ENCODE peak calls at places on chromosome 20, in four cellular contexts. B is foreskin fibroblast, L is breast epithelium, U is GM12864. X is an unnamed sample.

GRCh38 chr20:57928181-57928967 is 218.6 kb upstream of the PMEPA1 start:
- DNase-seq in L (no peak), B (peak), U (no peak), X (no peak)

GRCh38 chr20:373171-373890 is 7.2 kb upstream of the TRIB3 start:
- DNase-seq in B (peak), L (no peak), U (no peak), X (no peak)

GRCh38 chr20:2314759-2315439 is 19.1 kb downstream of the TGM3 start:
- DNase-seq in U (no peak), L (no peak), B (peak), X (no peak)

GRCh38 chr20:2237059-2237458 is 58.7 kb upstream of the TGM3 start:
- DNase-seq in B (peak), U (no peak), L (peak), X (no peak)

GRCh38 chr20:24684421-24684871 is 215.0 kb downstream of the SYNDIG1 start:
- DNase-seq in U (no peak), L (no peak), B (no peak), X (no peak)

GRCh38 chr20:31440012-31440659 is at the start of gene DEFB123:
- DNase-seq in L (no peak), U (no peak), B (no peak), X (no peak)

GRCh38 chr20:1671891-1672669 is 14.5 kb upstream of the SIRPG start:
- DNase-seq in U (no peak), B (no peak), L (no peak), X (peak)

GRCh38 chr20:16554766-16555543 is 18.3 kb downstream of the KIF16B start:
- DNase-seq in B (peak), U (no peak), L (no peak), X (no peak)

GRCh38 chr20:20317195-20318113 is 50.5 kb upstream of the INSM1 start:
- DNase-seq in B (no peak), L (no peak), U (peak), X (no peak)

GRCh38 chr20:39129523-39129922 is 167.4 kb downstream of the DHX35 start:
- DNase-seq in L (no peak), B (no peak), U (no peak), X (no peak)

DNA sequence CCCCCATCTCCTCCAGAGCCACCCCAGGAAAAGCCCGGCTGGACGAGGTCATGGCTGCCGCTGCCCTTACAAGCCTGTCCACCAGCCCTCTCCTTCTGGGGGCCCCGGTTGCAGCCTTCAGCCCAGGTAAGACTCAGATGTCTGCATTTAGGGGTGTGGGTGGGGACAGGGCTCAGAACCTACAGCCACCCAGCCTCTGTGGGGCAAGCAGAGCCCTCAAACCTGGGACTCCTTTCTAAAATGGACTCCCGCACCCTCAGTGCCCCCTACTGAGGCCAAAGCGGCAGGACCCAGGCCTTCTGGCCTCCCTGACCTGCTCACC is 1.7 kb downstream of the SLC2A4RG start:
- DNase-seq in L (no peak), U (no peak), B (no peak), X (no peak)
- TF ChIP-seq CTCF in L (no peak), U (no peak), B (no peak), X (no peak)

DNA sequence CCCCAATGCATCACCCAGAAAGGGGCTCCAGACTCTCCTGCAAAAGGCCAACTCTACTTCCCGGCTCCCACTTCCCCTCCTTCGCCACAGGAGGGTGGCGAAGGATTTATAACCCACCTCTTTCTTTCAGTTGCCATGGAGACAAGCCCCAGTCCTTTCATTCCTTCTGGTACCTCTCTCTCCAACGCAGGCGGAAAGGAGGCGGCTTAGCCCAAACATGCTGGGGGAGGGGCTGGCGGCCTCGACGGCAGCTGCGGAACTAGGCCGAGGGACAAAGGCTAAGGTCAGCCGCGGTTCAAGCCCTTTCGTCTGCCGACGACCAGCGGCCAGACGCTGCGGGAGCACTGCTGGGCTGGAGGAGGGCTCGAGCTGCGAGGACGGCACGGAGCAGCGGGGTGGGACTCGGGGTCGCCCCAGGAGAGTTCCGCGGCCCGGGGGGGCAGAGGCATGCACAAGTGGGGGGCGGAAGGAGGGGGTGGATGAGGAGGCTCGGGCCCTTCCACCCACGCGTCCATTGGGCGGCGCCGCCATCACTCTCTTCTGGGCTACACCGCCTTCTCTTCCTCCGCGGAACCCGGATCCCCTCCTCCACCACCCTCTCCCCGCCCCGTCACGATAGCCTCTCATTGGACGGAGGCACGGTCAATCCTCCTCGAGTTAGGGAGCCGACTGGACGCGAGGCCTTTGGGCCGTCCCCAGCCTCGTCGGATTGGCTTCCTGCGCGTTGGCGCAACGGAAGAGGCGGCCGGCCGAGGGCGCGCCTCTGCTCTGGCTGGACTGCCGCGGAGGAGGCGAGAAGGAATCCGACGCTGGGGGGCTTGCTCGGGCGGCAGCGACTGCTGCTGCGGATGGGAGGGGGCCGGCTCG is at the start of gene PANK2:
- DNase-seq in L (peak), U (peak), B (peak), X (peak)
- TF ChIP-seq CTCF in L (peak), U (peak), B (peak), X (peak)

GRCh38 chr20:33746325-33746998 is 14.7 kb downstream of the ZNF341 start:
- DNase-seq in U (no peak), L (no peak), B (no peak), X (no peak)

GRCh38 chr20:33753763-33754162 is 22.0 kb downstream of the ZNF341 start:
- DNase-seq in L (no peak), U (no peak), B (peak), X (no peak)

GRCh38 chr20:33757046-33757445 is 25.2 kb downstream of the ZNF341 start:
- DNase-seq in L (no peak), B (no peak), U (no peak), X (no peak)

GRCh38 chr20:33753143-33753542 is 21.3 kb downstream of the ZNF341 start:
- DNase-seq in B (no peak), L (no peak), U (no peak), X (no peak)

GRCh38 chr20:33751775-33752174 is 20.0 kb downstream of the ZNF341 start:
- DNase-seq in B (no peak), U (no peak), L (no peak), X (no peak)
- TF ChIP-seq CTCF in B (no peak), U (no peak), L (no peak), X (no peak)

DNA sequence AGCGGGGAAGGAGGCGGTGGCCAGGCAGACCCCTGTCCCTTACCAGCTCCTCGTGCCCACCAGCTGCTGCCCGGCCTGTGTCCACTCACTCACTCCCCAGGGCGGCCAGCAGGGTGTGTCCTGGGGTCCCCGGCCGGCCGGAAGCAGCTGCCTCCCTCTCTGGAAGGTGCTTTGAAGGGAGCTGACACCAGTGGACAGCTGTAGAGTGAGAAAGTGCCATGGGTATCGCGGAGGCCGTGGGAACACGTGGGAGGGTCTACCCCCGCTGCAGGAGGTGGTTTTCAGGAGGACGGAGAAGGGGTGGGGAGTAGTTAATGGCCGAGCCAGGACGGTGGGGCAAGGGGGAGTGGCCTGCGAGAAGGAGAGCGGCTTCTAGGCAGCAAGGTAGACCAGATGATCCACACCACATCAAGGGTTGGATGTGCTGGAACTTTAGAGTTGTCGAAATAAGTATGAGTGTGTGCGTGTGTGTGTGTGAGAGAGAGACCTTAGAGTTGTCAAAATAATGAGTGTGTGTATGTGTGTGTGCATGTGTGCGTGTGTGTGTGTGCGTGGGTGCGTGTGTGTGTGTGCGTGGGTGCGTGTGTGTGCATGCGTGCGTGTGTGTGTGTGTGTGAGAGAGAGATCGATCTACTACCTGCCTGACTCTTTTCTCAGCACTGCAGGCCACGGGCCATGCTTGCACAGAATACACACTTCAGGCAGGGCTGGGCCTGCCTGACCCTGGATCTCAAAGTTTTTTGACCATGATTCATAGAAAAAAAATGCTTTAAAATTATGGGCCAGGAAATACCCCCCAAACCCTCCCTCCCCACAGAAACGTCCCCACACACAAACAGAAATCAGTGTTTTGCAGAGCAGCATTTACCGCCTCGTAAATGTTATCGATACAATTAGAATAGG is 43.9 kb downstream of the CDH4 start:
- DNase-seq in U (no peak), L (no peak), B (no peak), X (no peak)
- TF ChIP-seq CTCF in U (no peak), L (no peak), B (no peak), X (no peak)

GRCh38 chr20:51014797-51015722 is 7.8 kb downstream of the KCNG1 start:
- DNase-seq in L (no peak), B (peak), U (no peak), X (peak)
- TF ChIP-seq CTCF in L (no peak), B (peak), U (peak), X (peak)

DNA sequence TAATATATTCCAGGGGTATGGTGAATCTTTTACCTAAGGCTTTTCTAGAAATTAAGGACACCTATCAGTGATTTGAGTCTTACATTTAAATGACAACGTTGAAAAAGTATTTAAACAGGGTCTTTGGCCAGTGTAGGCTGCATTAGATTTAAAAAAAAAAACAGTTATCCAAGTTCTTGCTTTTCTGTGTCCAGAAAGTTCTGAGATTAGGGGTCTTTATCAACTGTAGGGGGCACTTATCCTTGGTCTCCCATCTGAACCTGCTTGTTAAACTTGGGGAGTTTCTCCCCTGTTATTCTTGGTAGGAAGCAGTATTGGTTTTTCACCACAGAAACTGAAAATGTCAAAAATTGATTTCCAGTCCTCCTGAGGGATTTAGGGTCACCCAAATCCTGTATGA is 155.9 kb upstream of the ZNF217 start:
- DNase-seq in B (no peak), L (no peak), U (no peak), X (no peak)
- TF ChIP-seq CTCF in B (no peak), L (no peak), U (no peak), X (no peak)

GRCh38 chr20:50344232-50345071 is 153.8 kb downstream of the CEBPB start:
- DNase-seq in B (no peak), U (no peak), L (no peak), X (no peak)
- TF ChIP-seq CTCF in B (no peak), U (peak), L (no peak), X (peak)

X was measured in GM13977.